ENCODE peak calls at places on chromosomes 4 and X, in seven cellular contexts. T is mammary epithelial cell, C is IMR-90, Q is hepatocyte, R is suprapubic skin, U is heart right ventricle, V is left ventricle myocardium inferior. I is an unnamed sample. For H3K4me1, the result is how much of the 10 kb centered on the place peaks cover.

GRCh38 chrX:47815901-47816845 is 20.5 kb upstream of the ZNF81 start:
- DNase-seq in R (no peak), C (no peak), U (no peak), V (no peak), T (peak), Q (no peak), I (no peak)

GRCh38 chr4:148124512-148124911 is 317.7 kb downstream of the NR3C2 start:
- DNase-seq in T (no peak), V (no peak), U (no peak), R (no peak), Q (no peak), C (no peak), I (no peak)

GRCh38 chr4:185464184-185464583 is 7.3 kb downstream of the CCDC110 start:
- DNase-seq in V (no peak), T (no peak), Q (no peak), R (no peak), C (no peak), U (no peak), I (no peak)

GRCh38 chr4:118849867-118850812 is 14.2 kb upstream of the SEC24D start:
- DNase-seq in C (peak), R (no peak), V (no peak), Q (peak), T (peak), U (no peak), I (no peak)

GRCh38 chr4:19496752-19497151 is 755.0 kb upstream of the SLIT2 start:
- DNase-seq in C (peak), R (no peak), Q (no peak), U (no peak), V (no peak), T (no peak), I (no peak)

GRCh38 chr4:149008415-149009025 is 566.3 kb upstream of the NR3C2 start:
- DNase-seq in T (no peak), Q (no peak), R (no peak), C (peak), V (no peak), U (no peak), I (no peak)

GRCh38 chr4:138087181-138087714 is 154.9 kb downstream of the SLC7A11 start:
- DNase-seq in R (no peak), C (no peak), V (no peak), Q (no peak), U (no peak), T (no peak), I (no peak)

GRCh38 chrX:76920621-76921020 is 493.1 kb downstream of the MAGEE1 start:
- DNase-seq in C (no peak), R (no peak), Q (no peak), U (no peak), V (no peak), T (no peak), I (no peak)

GRCh38 chr4:10173754-10174749 is 57.5 kb upstream of the WDR1 start:
- DNase-seq in U (peak), T (no peak), C (no peak), R (no peak), Q (peak), V (peak), I (no peak)

GRCh38 chr4:109134268-109134667 is 168.2 kb downstream of the COL25A1 start:
- DNase-seq in V (no peak), C (no peak), R (no peak), U (no peak), T (no peak), Q (no peak), I (no peak)

GRCh38 chrX:150693782-150694574 is 782 bp downstream of the MTMR1 start:
- DNase-seq in V (peak), T (peak), U (peak), Q (peak), C (peak), R (peak), I (peak)

GRCh38 chr4:98997176-98997575 is 1.7 kb downstream of the METAP1 start:
- DNase-seq in T (peak), R (no peak), V (no peak), U (no peak), C (no peak), Q (no peak), I (no peak)

GRCh38 chr4:184503869-184504300 is 29.5 kb upstream of the IRF2 start:
- DNase-seq in U (no peak), T (peak), C (peak), V (no peak), R (no peak), Q (no peak), I (no peak)

GRCh38 chr4:47160095-47160494 is 128.7 kb downstream of the GABRB1 start:
- DNase-seq in R (no peak), Q (no peak), T (no peak), C (no peak), U (no peak), V (no peak), I (no peak)

GRCh38 chr4:128803783-128804182 is 5.7 kb upstream of the JADE1 start:
- DNase-seq in Q (no peak), V (no peak), R (no peak), U (no peak), T (no peak), C (no peak), I (no peak)

GRCh38 chr4:158630893-158631292 is 40.8 kb downstream of the C4orf46 start:
- DNase-seq in R (no peak), T (peak), C (peak), U (no peak), Q (peak), V (no peak), I (no peak)

GRCh38 chr4:3207531-3208037 is 41.4 kb upstream of the MSANTD1 start:
- DNase-seq in Q (peak), U (no peak), V (no peak), T (no peak), R (no peak), C (peak), I (no peak)

GRCh38 chrX:101357166-101357795 is 8.7 kb upstream of the TIMM8A start:
- DNase-seq in U (no peak), T (no peak), V (no peak), C (peak), R (no peak), Q (no peak), I (no peak)

GRCh38 chr4:153409924-153410501 is 56.1 kb upstream of the TMEM131L start:
- DNase-seq in T (no peak), C (peak), U (no peak), Q (no peak), V (no peak), R (no peak), I (no peak)

GRCh38 chr4:5780831-5781480 is 70.0 kb downstream of the EVC start:
- DNase-seq in V (no peak), Q (peak), T (no peak), R (peak), C (peak), U (no peak), I (no peak)

GRCh38 chrX:130170752-130171445 is 863 bp upstream of the RAB33A start:
- DNase-seq in T (no peak), Q (peak), R (no peak), U (peak), C (no peak), V (peak), I (peak)

GRCh38 chr4:165814256-165815010 is 58.6 kb upstream of the TLL1 start:
- DNase-seq in C (no peak), Q (no peak), R (no peak), V (no peak), T (peak), U (no peak), I (no peak)

GRCh38 chr4:82551734-82552133 is 10.1 kb downstream of the TMEM150C start:
- DNase-seq in U (no peak), Q (no peak), V (no peak), R (no peak), T (no peak), C (no peak), I (no peak)

DNA sequence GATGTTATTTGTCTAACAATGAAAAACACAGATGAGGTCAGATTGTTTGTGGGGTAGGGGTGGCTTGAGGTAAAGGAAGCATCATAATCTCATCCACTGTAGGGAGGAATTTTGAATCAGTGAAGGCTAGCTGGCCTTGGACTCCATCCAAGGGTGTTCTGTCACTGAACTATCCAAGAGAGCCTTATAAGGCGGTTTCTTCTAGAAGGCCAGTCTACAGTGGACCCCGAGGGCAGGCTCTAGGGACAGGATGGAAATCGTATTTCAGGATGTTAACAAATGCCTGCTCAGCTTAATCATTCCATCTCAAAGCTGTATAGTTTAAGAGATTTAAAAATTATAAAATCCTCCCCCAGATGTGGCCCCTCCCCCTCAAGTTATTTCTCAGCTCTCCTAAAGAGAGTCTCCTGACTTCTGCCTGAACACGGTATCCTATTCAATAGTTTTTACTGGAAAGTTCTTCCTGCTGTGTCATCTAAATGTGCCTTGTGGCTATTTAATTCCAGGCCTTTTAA is 8.1 kb downstream of the IGFBP7 start:
- DNase-seq in R (no peak), V (peak), U (peak), Q (no peak), T (peak), C (peak), I (peak)
- H3K4me1 ChIP-seq in R (half or more), V (half or more), U (half or more), Q (under half), T (under half), C (under half), I (under half)

GRCh38 chr4:120079839-120080520 is 13.3 kb upstream of the MAD2L1 start:
- DNase-seq in V (no peak), Q (no peak), R (no peak), T (no peak), C (no peak), U (no peak), I (no peak)
- TF ChIP-seq CTCF in V (no peak), Q (no peak), R (no peak), T (no peak), C (no peak), U (no peak), I (no peak)

GRCh38 chr4:70712150-70712549 is 9.6 kb upstream of the RUFY3 start:
- DNase-seq in C (no peak), U (no peak), T (no peak), V (no peak), R (no peak), Q (no peak), I (no peak)
- H3K4me1 ChIP-seq in C (under half), U (under half), T (under half), V (under half), R (half or more), Q (under half), I (under half)

GRCh38 chr4:25702848-25703247 is 47.2 kb downstream of the SLC34A2 start:
- DNase-seq in R (no peak), V (peak), C (peak), U (peak), T (peak), Q (no peak), I (no peak)
- TF ChIP-seq CTCF in R (no peak), V (peak), C (no peak), U (no peak), T (no peak), Q (no peak), I (no peak)

DNA sequence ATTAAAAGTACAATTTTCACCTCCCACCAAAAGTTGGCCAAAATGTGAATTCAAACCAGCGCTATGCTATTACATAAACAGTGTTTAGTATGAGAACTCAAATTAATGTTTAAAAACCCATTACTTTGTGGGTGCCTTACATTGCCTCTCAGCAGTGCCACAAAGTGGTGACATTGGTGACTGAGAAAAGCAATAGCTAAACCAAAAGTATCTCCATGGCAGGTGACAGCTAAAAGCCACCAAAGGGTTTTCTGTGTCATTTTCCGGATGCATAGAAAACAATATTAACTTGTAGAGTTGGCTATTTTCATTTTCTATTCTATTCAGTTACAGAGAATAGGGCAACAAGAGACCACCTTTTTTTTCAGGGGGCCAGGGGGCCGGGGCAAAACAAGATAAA is 261.2 kb downstream of the MAPK10 start:
- DNase-seq in U (no peak), T (no peak), C (no peak), V (no peak), Q (no peak), R (no peak), I (no peak)
- H3K4me1 ChIP-seq in U (under half), T (under half), C (under half), V (under half), Q (under half), R (under half), I (under half)

GRCh38 chrX:79482686-79483085 is 115.6 kb upstream of the ITM2A start:
- DNase-seq in U (no peak), Q (no peak), R (no peak), T (no peak), C (no peak), V (no peak), I (no peak)

DNA sequence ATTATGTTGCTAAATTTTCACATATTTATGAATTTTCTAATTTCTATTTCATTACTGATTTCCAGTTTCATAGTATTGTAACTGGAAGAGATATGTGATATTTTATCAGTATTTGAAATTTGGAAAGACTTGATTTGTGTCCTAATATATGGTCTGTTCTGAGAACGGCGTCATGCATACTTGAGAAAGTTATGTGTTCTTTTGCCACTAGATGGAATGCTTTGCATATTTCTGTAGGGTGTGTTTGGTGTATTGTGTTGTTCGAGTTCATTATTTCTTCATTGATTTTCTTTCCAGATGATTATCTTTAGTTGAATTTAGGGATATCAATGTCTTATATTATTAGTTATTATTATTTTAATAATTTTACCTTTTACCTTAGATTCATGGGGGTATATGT is 110.6 kb upstream of the ITM2A start:
- DNase-seq in Q (no peak), C (no peak), V (no peak), T (peak), U (no peak), R (no peak), I (no peak)
- TF ChIP-seq CTCF in Q (peak), C (no peak), V (no peak), T (no peak), U (no peak), R (no peak), I (no peak)